ENCODE peak calls at places on chromosome 2, in four cellular contexts. A is GM04504, S is adrenal gland, Y is mesothelial cell of epicardium. R is an unnamed sample.

GRCh38 chr2:171792157-171792556 is 101.9 kb downstream of the SLC25A12 start:
- DNase-seq in S (no peak), Y (no peak), A (no peak), R (no peak)

GRCh38 chr2:213317929-213318328 is 33.7 kb downstream of the SPAG16 start:
- DNase-seq in Y (no peak), A (peak; percentile 24), S (no peak), R (no peak)

GRCh38 chr2:67948057-67948456 is 114.7 kb downstream of the C1D start:
- DNase-seq in A (no peak), Y (no peak), S (no peak), R (no peak)

GRCh38 chr2:235264121-235264493 is 229.7 kb upstream of the AGAP1 start:
- DNase-seq in Y (no peak), A (no peak), S (no peak), R (no peak)

GRCh38 chr2:177347570-177347969 is 45.0 kb upstream of the AGPS start:
- DNase-seq in Y (no peak), S (no peak), A (no peak), R (no peak)

GRCh38 chr2:70091816-70092215 is 4.5 kb downstream of the PCBP1 start:
- DNase-seq in S (no peak), A (no peak), Y (no peak), R (no peak)

GRCh38 chr2:207086136-207086535 is 79.6 kb downstream of the KLF7 start:
- DNase-seq in A (no peak), Y (no peak), S (no peak), R (no peak)

GRCh38 chr2:230411484-230412368 is 4.3 kb upstream of the SP100 start:
- DNase-seq in Y (peak; percentile 73), S (peak; percentile 76), A (peak; percentile 46), R (peak; percentile 33)

GRCh38 chr2:118667964-118668363 is 179.5 kb downstream of the EN1 start:
- DNase-seq in A (peak; percentile 77), Y (no peak), S (no peak), R (no peak)

GRCh38 chr2:893311-893710 is 57.3 kb upstream of the SNTG2 start:
- DNase-seq in S (peak; percentile 84), Y (no peak), A (no peak), R (no peak)

GRCh38 chr2:230737791-230738226 is 25.2 kb downstream of the CAB39 start:
- DNase-seq in S (no peak), A (no peak), Y (no peak), R (no peak)

GRCh38 chr2:48874282-48874681 is 118.8 kb upstream of the LHCGR start:
- DNase-seq in Y (no peak), S (no peak), A (no peak), R (no peak)

GRCh38 chr2:17538844-17539554 is 1.5 kb upstream of the VSNL1 start:
- DNase-seq in A (no peak), Y (peak; percentile 78), S (peak; percentile 58), R (no peak)

GRCh38 chr2:222468338-222468737 is 44.0 kb downstream of the SGPP2 start:
- DNase-seq in Y (no peak), A (no peak), S (peak; percentile 85), R (no peak)

GRCh38 chr2:53949457-53949856 is 21.3 kb downstream of the PSME4 start:
- DNase-seq in A (no peak), Y (no peak), S (no peak), R (no peak)

GRCh38 chr2:158619496-158619895 is 162.7 kb downstream of the PKP4 start:
- DNase-seq in A (peak; percentile 7), Y (no peak), S (no peak), R (no peak)

GRCh38 chr2:148989882-148990493 is 48.5 kb upstream of the LYPD6B start:
- DNase-seq in Y (peak; percentile 58), S (peak; percentile 84), A (peak; percentile 64), R (peak; percentile 25)

GRCh38 chr2:238220892-238221521 is 17.5 kb upstream of the ILKAP start:
- DNase-seq in A (peak; percentile 50), Y (no peak), S (no peak), R (no peak)

GRCh38 chr2:201116959-201117734 is 1.2 kb downstream of the CFLAR start:
- DNase-seq in A (peak; percentile 70), S (peak; percentile 78), Y (no peak), R (no peak)

R was measured in CMK.